ENCODE peak calls at places on chromosome 11, in four cellular contexts. F, O, U and K are unnamed samples. For H3K27me3 and H3K4me1, the result is how much of the 10 kb centered on the place peaks cover.

GRCh38 chr11:15346907-15347306 is 232.2 kb downstream of the INSC start:
- DNase-seq in U (no peak), F (no peak), O (no peak), K (no peak)

GRCh38 chr11:36288442-36289225 is 590 bp downstream of the COMMD9 start:
- DNase-seq in U (no peak), F (no peak), O (no peak), K (no peak)

GRCh38 chr11:32448232-32448631 is 12.9 kb upstream of the WT1 start:
- DNase-seq in O (no peak), U (no peak), F (peak), K (no peak)

GRCh38 chr11:78350646-78351165 is 66.9 kb downstream of the GAB2 start:
- DNase-seq in O (no peak), F (no peak), U (no peak), K (no peak)

GRCh38 chr11:20000393-20001134 is 159.7 kb downstream of the DBX1 start:
- DNase-seq in U (peak), O (no peak), F (no peak), K (no peak)

GRCh38 chr11:117427356-117427874 is 99.8 kb downstream of the CEP164 start:
- DNase-seq in O (no peak), F (no peak), U (no peak), K (no peak)

GRCh38 chr11:46055371-46055770 is 65.9 kb downstream of the PHF21A start:
- DNase-seq in U (no peak), O (no peak), F (no peak), K (no peak)

GRCh38 chr11:118910309-118911112 is 15.2 kb downstream of the BCL9L start:
- DNase-seq in U (peak), F (no peak), O (peak), K (peak)

GRCh38 chr11:65655570-65656332 is 7.0 kb downstream of the RELA start:
- DNase-seq in U (no peak), F (no peak), O (no peak), K (no peak)
- H3K4me3 ChIP-seq in U (no peak), F (no peak), O (no peak), K (no peak)

DNA sequence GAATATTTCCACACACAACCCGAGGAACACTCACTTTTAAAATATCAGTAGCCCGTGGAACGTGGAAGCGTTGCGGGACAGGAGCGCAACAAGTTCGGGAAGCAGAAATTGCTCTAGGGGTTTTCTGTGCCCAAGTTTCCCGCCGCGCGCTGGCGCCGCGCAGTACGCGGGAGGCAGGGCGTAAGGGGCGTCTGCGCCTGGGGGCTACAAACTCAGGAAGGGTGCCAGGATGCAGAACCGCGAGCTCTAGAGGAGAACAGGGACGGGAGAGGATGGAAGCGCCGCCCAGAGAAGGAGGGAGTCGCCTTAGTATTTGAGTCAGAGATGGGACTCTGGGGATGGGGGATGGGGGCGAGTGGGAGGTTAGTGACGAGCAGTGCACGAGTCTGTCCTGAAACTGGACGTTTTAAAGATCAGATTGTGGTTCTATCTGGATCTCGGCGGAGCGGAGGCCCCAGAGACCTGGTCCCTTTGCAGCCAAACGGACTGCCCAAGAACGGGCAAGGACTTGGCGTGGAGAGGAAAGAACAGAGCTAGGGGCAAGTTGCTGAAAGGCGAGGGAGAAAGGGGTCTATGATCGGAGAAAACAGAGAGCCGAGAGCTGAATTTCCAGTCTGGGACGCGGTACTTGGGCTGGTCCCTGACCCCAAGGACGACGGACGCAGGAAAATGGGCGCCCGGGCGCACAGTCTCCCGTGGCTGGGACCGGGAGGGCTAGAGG is 4.7 kb downstream of the BSX start:
- DNase-seq in U (no peak), F (no peak), O (no peak), K (no peak)
- H3K27me3 ChIP-seq in U (half or more), F (half or more), O (under half), K (half or more)

GRCh38 chr11:114183041-114183511 is 113.1 kb upstream of the NNMT start:
- DNase-seq in F (no peak), O (peak), U (no peak), K (peak)

GRCh38 chr11:114182471-114182968 is 113.7 kb upstream of the NNMT start:
- DNase-seq in O (no peak), F (no peak), U (no peak), K (no peak)

GRCh38 chr11:114181195-114181594 is 115.0 kb upstream of the NNMT start:
- DNase-seq in U (no peak), O (no peak), F (no peak), K (no peak)

GRCh38 chr11:114180301-114181055 is 115.7 kb upstream of the NNMT start:
- DNase-seq in O (peak), U (peak), F (no peak), K (no peak)

GRCh38 chr11:114181752-114182151 is 114.4 kb upstream of the NNMT start:
- DNase-seq in U (no peak), F (no peak), O (no peak), K (no peak)
- H3K4me1 ChIP-seq in U (half or more), F (under half), O (half or more), K (under half)

GRCh38 chr11:16402654-16403447 is 46.5 kb upstream of the SOX6 start:
- DNase-seq in F (no peak), U (no peak), O (no peak), K (no peak)
- H3K4me3 ChIP-seq in F (no peak), U (no peak), O (no peak), K (no peak)

DNA sequence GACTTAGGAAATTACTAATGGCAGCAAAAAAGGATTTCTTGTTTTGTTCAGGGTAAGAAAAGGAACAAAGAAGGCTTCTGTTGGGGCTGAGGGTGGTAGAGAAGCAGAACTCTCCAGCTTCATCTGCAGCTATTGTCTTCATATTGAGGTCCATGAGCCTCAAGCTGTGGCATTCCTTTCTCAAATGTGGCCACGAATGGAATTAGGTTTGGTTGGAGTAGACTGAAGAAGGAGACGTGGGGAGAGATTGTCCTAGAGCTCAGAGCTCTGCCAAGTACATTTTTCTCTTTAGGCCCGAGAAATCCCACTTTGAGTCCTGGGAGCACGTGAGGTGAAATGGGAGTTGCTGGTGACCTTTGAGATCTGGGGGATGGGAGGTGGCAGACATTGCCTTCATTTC is 25.8 kb upstream of the MYOD1 start:
- DNase-seq in O (no peak), U (no peak), F (no peak), K (no peak)
- H3K27me3 ChIP-seq in O (under half), U (under half), F (under half), K (under half)